ENCODE peak calls at places on chromosome 7, in eight cellular contexts. P, L, R, B, Q, W, H and M are unnamed samples.

GRCh38 chr7:43594020-43594419 is 11.1 kb downstream of the STK17A start:
- DNase-seq in P (no peak), L (no peak), R (no peak), B (no peak), Q (no peak), W (no peak), H (no peak), M (no peak)

GRCh38 chr7:110786576-110786975 is 304.4 kb upstream of the LRRN3 start:
- DNase-seq in P (no peak), L (no peak), R (no peak), B (no peak), Q (no peak), W (no peak), H (no peak), M (no peak)

GRCh38 chr7:110861163-110861562 is 229.8 kb upstream of the LRRN3 start:
- DNase-seq in P (no peak), L (no peak), R (no peak), B (no peak), Q (no peak), W (no peak), H (no peak), M (no peak)

GRCh38 chr7:74288034-74288881 is 949 bp upstream of the CLIP2 start:
- DNase-seq in P (no peak), L (peak), R (no peak), B (no peak), Q (no peak), W (no peak), H (no peak), M (no peak)

GRCh38 chr7:119351320-119351719 is 921.7 kb upstream of the KCND2 start:
- DNase-seq in P (no peak), L (no peak), R (no peak), B (no peak), Q (no peak), W (no peak), H (no peak), M (no peak)

GRCh38 chr7:117837841-117838240 is 35.4 kb downstream of the CTTNBP2 start:
- DNase-seq in P (no peak), L (no peak), R (no peak), B (peak), Q (no peak), W (no peak), H (no peak), M (no peak)

GRCh38 chr7:122340427-122340826 is 35.9 kb upstream of the FEZF1 start:
- DNase-seq in P (no peak), L (no peak), R (no peak), B (no peak), Q (no peak), W (no peak), H (no peak), M (no peak)

GRCh38 chr7:1729183-1729582 is 59.1 kb downstream of the ELFN1 start:
- DNase-seq in P (no peak), L (no peak), R (no peak), B (no peak), Q (no peak), W (no peak), H (no peak), M (no peak)

GRCh38 chr7:139071683-139072082 is 35.8 kb upstream of the ZC3HAV1L start:
- DNase-seq in P (no peak), L (no peak), R (no peak), B (no peak), Q (no peak), W (no peak), H (no peak), M (peak)

GRCh38 chr7:36276428-36277246 is 113.0 kb upstream of the ANLN start:
- DNase-seq in P (no peak), L (peak), R (no peak), B (peak), Q (no peak), W (peak), H (no peak), M (no peak)

GRCh38 chr7:95996174-95996573 is 223.8 kb downstream of the DYNC1I1 start:
- DNase-seq in P (no peak), L (no peak), R (no peak), B (no peak), Q (no peak), W (no peak), H (no peak), M (peak)

DNA sequence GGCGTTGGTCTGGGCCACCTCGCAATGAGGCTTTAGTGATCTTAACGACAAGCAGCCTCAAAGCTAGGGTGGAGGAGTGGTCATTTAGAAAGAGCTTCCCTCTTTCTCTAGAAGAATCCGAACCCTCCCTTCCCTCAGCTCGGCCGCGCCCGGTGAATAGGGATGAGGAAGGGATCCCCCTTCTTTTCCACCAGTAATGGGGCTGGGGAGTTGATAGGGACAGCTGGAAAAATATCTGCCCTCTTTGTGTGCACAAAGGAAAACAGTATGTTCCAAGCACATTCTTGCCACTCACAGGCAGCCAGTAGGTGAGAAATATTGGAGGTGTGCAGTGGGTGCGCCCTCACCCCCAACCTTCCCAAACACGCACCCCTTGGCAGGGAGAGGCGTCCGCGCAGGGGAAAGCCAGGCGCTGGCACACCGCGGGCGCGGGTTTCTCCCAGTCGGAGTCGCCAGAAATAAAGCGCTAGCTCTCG is 6.5 kb downstream of the DLX5 start:
- DNase-seq in P (no peak), L (no peak), R (no peak), B (no peak), Q (no peak), W (no peak), H (no peak), M (no peak)
- H3K4me3 ChIP-seq in P (no peak), L (no peak), R (no peak), B (peak), Q (no peak), W (no peak), H (no peak), M (no peak)

GRCh38 chr7:79176859-79177477 is 276.5 kb downstream of the MAGI2 start:
- DNase-seq in P (peak), L (no peak), R (no peak), B (peak), Q (peak), W (no peak), H (no peak), M (peak)
- H3K4me3 ChIP-seq in P (no peak), L (no peak), R (no peak), B (no peak), Q (no peak), W (no peak), H (no peak), M (no peak)

GRCh38 chr7:127589901-127590300 is 1.7 kb downstream of the ARF5 start:
- DNase-seq in P (no peak), L (no peak), R (no peak), B (no peak), Q (no peak), W (no peak), H (no peak), M (no peak)
- H3K4me3 ChIP-seq in P (no peak), L (no peak), R (no peak), B (no peak), Q (no peak), W (no peak), H (no peak), M (no peak)

DNA sequence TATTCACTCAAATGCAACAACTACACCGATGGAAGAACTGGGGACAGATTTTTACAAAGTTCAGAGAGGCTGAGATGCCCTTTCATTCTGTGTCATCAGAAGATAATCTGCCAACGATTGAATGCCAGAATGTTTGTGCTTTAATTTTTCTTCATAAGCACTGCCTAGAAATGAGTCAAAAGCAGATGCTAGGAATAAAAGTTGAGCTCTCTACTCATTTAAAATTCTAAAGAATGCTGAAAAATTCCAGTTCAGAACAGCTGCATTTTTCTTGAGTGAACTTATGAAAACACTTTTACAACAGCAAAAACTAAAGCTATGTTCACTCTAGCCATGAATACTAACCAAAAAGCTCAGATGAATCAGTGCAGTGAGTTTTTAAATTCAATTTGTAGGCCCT is 22.3 kb upstream of the FAM133B start:
- DNase-seq in P (no peak), L (no peak), R (no peak), B (no peak), Q (no peak), W (no peak), H (no peak), M (no peak)
- H3K4me3 ChIP-seq in P (no peak), L (no peak), R (no peak), B (no peak), Q (no peak), W (no peak), H (no peak), M (no peak)

GRCh38 chr7:84688671-84689070 is 494.1 kb upstream of the SEMA3A start:
- DNase-seq in P (no peak), L (no peak), R (no peak), B (no peak), Q (no peak), W (no peak), H (no peak), M (no peak)
- H3K4me3 ChIP-seq in P (no peak), L (no peak), R (no peak), B (no peak), Q (no peak), W (no peak), H (no peak), M (no peak)

GRCh38 chr7:121271916-121272315 is 56.9 kb upstream of the WNT16 start:
- DNase-seq in P (no peak), L (no peak), R (no peak), B (no peak), Q (no peak), W (no peak), H (no peak), M (no peak)
- H3K4me3 ChIP-seq in P (no peak), L (no peak), R (no peak), B (no peak), Q (no peak), W (no peak), H (no peak), M (no peak)

GRCh38 chr7:131075406-131075805 is 252.3 kb upstream of the MKLN1 start:
- DNase-seq in P (no peak), L (no peak), R (no peak), B (no peak), Q (no peak), W (no peak), H (no peak), M (no peak)

GRCh38 chr7:131074043-131074442 is 253.6 kb upstream of the MKLN1 start:
- DNase-seq in P (no peak), L (no peak), R (no peak), B (no peak), Q (no peak), W (no peak), H (no peak), M (no peak)

GRCh38 chr7:131074585-131074984 is 253.1 kb upstream of the MKLN1 start:
- DNase-seq in P (no peak), L (no peak), R (no peak), B (no peak), Q (no peak), W (no peak), H (no peak), M (no peak)

GRCh38 chr7:131071786-131072504 is 255.7 kb upstream of the MKLN1 start:
- DNase-seq in P (no peak), L (no peak), R (no peak), B (no peak), Q (no peak), W (peak), H (no peak), M (no peak)

DNA sequence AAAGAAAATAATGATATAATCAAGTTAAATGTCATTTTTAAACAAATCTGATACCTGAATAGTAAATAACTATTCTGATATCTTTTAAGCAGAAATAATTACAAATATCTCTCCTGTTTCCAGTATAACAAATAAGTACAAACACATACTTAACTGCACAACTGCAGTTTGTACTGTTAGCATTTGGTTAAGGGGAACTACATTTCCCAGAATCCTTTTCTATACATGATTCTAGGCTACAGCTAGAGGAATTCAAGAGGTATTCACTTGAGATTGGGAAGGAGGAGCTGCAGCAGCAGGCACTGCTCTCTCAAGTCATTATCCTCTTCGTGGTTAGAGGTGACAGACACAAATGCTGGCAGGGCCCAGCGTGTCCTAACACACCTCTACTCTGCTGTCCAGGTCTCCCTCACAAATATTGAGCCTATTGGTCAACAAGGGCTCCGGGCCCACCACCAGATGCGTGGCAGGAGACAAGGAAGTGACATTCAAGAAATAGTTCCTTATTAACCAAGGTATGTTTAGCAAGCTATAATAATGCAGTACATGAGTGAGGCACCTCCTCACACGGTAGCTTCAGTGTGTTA is 255.1 kb upstream of the MKLN1 start:
- DNase-seq in P (peak), L (no peak), R (no peak), B (no peak), Q (no peak), W (no peak), H (no peak), M (no peak)
- H3K4me3 ChIP-seq in P (no peak), L (no peak), R (no peak), B (no peak), Q (no peak), W (no peak), H (no peak), M (no peak)

GRCh38 chr7:55573234-55573504 is 867 bp upstream of the VOPP1 start:
- DNase-seq in P (no peak), L (no peak), R (no peak), B (no peak), Q (no peak), W (no peak), H (no peak), M (no peak)

GRCh38 chr7:55574062-55574717 is 1.9 kb upstream of the VOPP1 start:
- DNase-seq in P (no peak), L (no peak), R (no peak), B (no peak), Q (no peak), W (no peak), H (no peak), M (peak)

GRCh38 chr7:55575098-55575497 is 2.8 kb upstream of the VOPP1 start:
- DNase-seq in P (no peak), L (no peak), R (no peak), B (no peak), Q (no peak), W (no peak), H (no peak), M (no peak)

GRCh38 chr7:55572378-55573233 is at the start of gene VOPP1:
- DNase-seq in P (peak), L (peak), R (peak), B (peak), Q (no peak), W (peak), H (peak), M (peak)

DNA sequence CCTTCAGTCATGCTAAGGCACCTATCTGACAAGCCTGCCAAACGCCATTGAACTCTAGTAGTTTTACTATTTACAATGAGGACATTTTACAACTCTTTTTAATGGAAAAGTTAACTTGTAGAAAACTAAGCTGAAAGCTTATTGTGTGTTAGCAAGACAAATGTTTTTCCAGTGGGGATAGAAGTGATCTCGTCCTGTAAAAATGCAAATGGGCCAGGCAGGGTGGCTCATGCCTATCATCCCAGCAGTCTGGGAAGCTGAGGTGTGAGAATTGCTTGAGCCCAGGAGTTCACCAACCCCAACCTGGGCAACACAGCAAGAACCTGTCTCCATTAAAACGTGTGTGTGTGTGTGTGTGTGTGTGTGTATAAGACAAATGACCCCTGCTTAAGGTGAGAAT is 1.2 kb upstream of the VOPP1 start:
- DNase-seq in P (no peak), L (no peak), R (no peak), B (no peak), Q (no peak), W (no peak), H (no peak), M (no peak)
- H3K4me3 ChIP-seq in P (no peak), L (no peak), R (no peak), B (no peak), Q (no peak), W (no peak), H (peak), M (no peak)

GRCh38 chr7:30920021-30920583 is 8.4 kb downstream of the AQP1 start:
- DNase-seq in P (no peak), L (no peak), R (no peak), B (no peak), Q (no peak), W (no peak), H (no peak), M (no peak)
- H3K4me3 ChIP-seq in P (no peak), L (no peak), R (no peak), B (no peak), Q (no peak), W (no peak), H (no peak), M (no peak)